ENCODE peak calls at places on chromosomes 6 and 20, in seven cellular contexts. One of them, this sample, is unnamed.

GRCh38 chr20:6919792-6920468 is 152.4 kb downstream of the BMP2 start:
- DNase-seq in CD8-positive, alpha-beta memory T cell: no peak
- DNase-seq in psoas muscle: no peak
- DNase-seq in fibroblast of the aortic adventitia: no peak
- DNase-seq in endothelial cell: no peak
- DNase-seq in pulmonary artery endothelial cell: no peak
- DNase-seq in lower leg skin: no peak
- DNase-seq in this sample: peak

GRCh38 chr20:37897008-37897548 is 5.8 kb upstream of the VSTM2L start:
- DNase-seq in CD8-positive, alpha-beta memory T cell: no peak
- DNase-seq in psoas muscle: no peak
- DNase-seq in fibroblast of the aortic adventitia: peak
- DNase-seq in endothelial cell: peak
- DNase-seq in pulmonary artery endothelial cell: no peak
- DNase-seq in lower leg skin: no peak
- DNase-seq in this sample: peak

GRCh38 chr6:39951716-39952115 is 17.5 kb upstream of the MOCS1 start:
- DNase-seq in CD8-positive, alpha-beta memory T cell: no peak
- DNase-seq in psoas muscle: no peak
- DNase-seq in fibroblast of the aortic adventitia: peak
- DNase-seq in endothelial cell: no peak
- DNase-seq in pulmonary artery endothelial cell: no peak
- DNase-seq in lower leg skin: peak
- DNase-seq in this sample: no peak

GRCh38 chr6:32983493-32983848 is 15.1 kb downstream of the BRD2 start:
- DNase-seq in CD8-positive, alpha-beta memory T cell: no peak
- DNase-seq in psoas muscle: no peak
- DNase-seq in fibroblast of the aortic adventitia: no peak
- DNase-seq in endothelial cell: no peak
- DNase-seq in pulmonary artery endothelial cell: no peak
- DNase-seq in lower leg skin: no peak
- DNase-seq in this sample: no peak

GRCh38 chr20:17875981-17876385 is 92.6 kb downstream of the SNX5 start:
- DNase-seq in CD8-positive, alpha-beta memory T cell: no peak
- DNase-seq in psoas muscle: no peak
- DNase-seq in fibroblast of the aortic adventitia: no peak
- DNase-seq in endothelial cell: no peak
- DNase-seq in pulmonary artery endothelial cell: no peak
- DNase-seq in lower leg skin: no peak
- DNase-seq in this sample: no peak

GRCh38 chr6:104322849-104323248 is 536.9 kb downstream of the HACE1 start:
- DNase-seq in CD8-positive, alpha-beta memory T cell: no peak
- DNase-seq in psoas muscle: no peak
- DNase-seq in fibroblast of the aortic adventitia: no peak
- DNase-seq in endothelial cell: no peak
- DNase-seq in pulmonary artery endothelial cell: no peak
- DNase-seq in lower leg skin: no peak
- DNase-seq in this sample: no peak

GRCh38 chr6:65531545-65531944 is 175.5 kb downstream of the EYS start:
- DNase-seq in CD8-positive, alpha-beta memory T cell: no peak
- DNase-seq in psoas muscle: no peak
- DNase-seq in fibroblast of the aortic adventitia: no peak
- DNase-seq in endothelial cell: no peak
- DNase-seq in pulmonary artery endothelial cell: no peak
- DNase-seq in lower leg skin: no peak
- DNase-seq in this sample: no peak

GRCh38 chr6:69693749-69694148 is 103.1 kb downstream of the LMBRD1 start:
- DNase-seq in CD8-positive, alpha-beta memory T cell: no peak
- DNase-seq in psoas muscle: no peak
- DNase-seq in fibroblast of the aortic adventitia: peak
- DNase-seq in endothelial cell: no peak
- DNase-seq in pulmonary artery endothelial cell: no peak
- DNase-seq in lower leg skin: no peak
- DNase-seq in this sample: no peak

GRCh38 chr6:73085362-73085975 is 139.8 kb downstream of the KHDC1L start:
- DNase-seq in CD8-positive, alpha-beta memory T cell: no peak
- DNase-seq in psoas muscle: no peak
- DNase-seq in fibroblast of the aortic adventitia: no peak
- DNase-seq in endothelial cell: no peak
- DNase-seq in pulmonary artery endothelial cell: no peak
- DNase-seq in lower leg skin: no peak
- DNase-seq in this sample: no peak

GRCh38 chr6:22227824-22228610 is 68.8 kb downstream of the PRL start:
- DNase-seq in CD8-positive, alpha-beta memory T cell: no peak
- DNase-seq in psoas muscle: no peak
- DNase-seq in fibroblast of the aortic adventitia: peak
- DNase-seq in endothelial cell: no peak
- DNase-seq in pulmonary artery endothelial cell: peak
- DNase-seq in lower leg skin: no peak
- DNase-seq in this sample: no peak

GRCh38 chr6:159887146-159887545 is 3.6 kb upstream of the MAS1 start:
- DNase-seq in CD8-positive, alpha-beta memory T cell: no peak
- DNase-seq in psoas muscle: no peak
- DNase-seq in fibroblast of the aortic adventitia: no peak
- DNase-seq in endothelial cell: no peak
- DNase-seq in pulmonary artery endothelial cell: no peak
- DNase-seq in lower leg skin: no peak
- DNase-seq in this sample: no peak

GRCh38 chr6:43781941-43782704 is 12.1 kb downstream of the VEGFA start:
- DNase-seq in CD8-positive, alpha-beta memory T cell: no peak
- DNase-seq in psoas muscle: no peak
- DNase-seq in fibroblast of the aortic adventitia: no peak
- DNase-seq in endothelial cell: no peak
- DNase-seq in pulmonary artery endothelial cell: no peak
- DNase-seq in lower leg skin: no peak
- DNase-seq in this sample: no peak

GRCh38 chr6:112879920-112880413 is 532.8 kb downstream of the RFPL4B start:
- DNase-seq in CD8-positive, alpha-beta memory T cell: peak
- DNase-seq in psoas muscle: peak
- DNase-seq in fibroblast of the aortic adventitia: no peak
- DNase-seq in endothelial cell: no peak
- DNase-seq in pulmonary artery endothelial cell: no peak
- DNase-seq in lower leg skin: no peak
- DNase-seq in this sample: peak

GRCh38 chr6:107667790-107668189 is 156.3 kb downstream of the SCML4 start:
- DNase-seq in CD8-positive, alpha-beta memory T cell: no peak
- DNase-seq in psoas muscle: no peak
- DNase-seq in fibroblast of the aortic adventitia: no peak
- DNase-seq in endothelial cell: no peak
- DNase-seq in pulmonary artery endothelial cell: no peak
- DNase-seq in lower leg skin: no peak
- DNase-seq in this sample: peak

GRCh38 chr6:3419624-3420272 is 37.1 kb downstream of the SLC22A23 start:
- DNase-seq in CD8-positive, alpha-beta memory T cell: no peak
- DNase-seq in psoas muscle: no peak
- DNase-seq in fibroblast of the aortic adventitia: peak
- DNase-seq in endothelial cell: no peak
- DNase-seq in pulmonary artery endothelial cell: no peak
- DNase-seq in lower leg skin: no peak
- DNase-seq in this sample: no peak

GRCh38 chr6:52691718-52692117 is 20.8 kb downstream of the TMEM14A start:
- DNase-seq in CD8-positive, alpha-beta memory T cell: no peak
- DNase-seq in psoas muscle: no peak
- DNase-seq in fibroblast of the aortic adventitia: peak
- DNase-seq in endothelial cell: no peak
- DNase-seq in pulmonary artery endothelial cell: no peak
- DNase-seq in lower leg skin: no peak
- DNase-seq in this sample: no peak

GRCh38 chr6:42555477-42556457 is 8.1 kb upstream of the UBR2 start:
- DNase-seq in CD8-positive, alpha-beta memory T cell: no peak
- DNase-seq in psoas muscle: no peak
- DNase-seq in fibroblast of the aortic adventitia: no peak
- DNase-seq in endothelial cell: no peak
- DNase-seq in pulmonary artery endothelial cell: no peak
- DNase-seq in lower leg skin: no peak
- DNase-seq in this sample: no peak

GRCh38 chr6:82906951-82907350 is 158.7 kb downstream of the UBE3D start:
- DNase-seq in CD8-positive, alpha-beta memory T cell: no peak
- DNase-seq in psoas muscle: no peak
- DNase-seq in fibroblast of the aortic adventitia: peak
- DNase-seq in endothelial cell: no peak
- DNase-seq in pulmonary artery endothelial cell: no peak
- DNase-seq in lower leg skin: no peak
- DNase-seq in this sample: no peak

GRCh38 chr20:23623666-23624065 is 14.1 kb downstream of the CST3 start:
- DNase-seq in CD8-positive, alpha-beta memory T cell: no peak
- DNase-seq in psoas muscle: no peak
- DNase-seq in fibroblast of the aortic adventitia: no peak
- DNase-seq in endothelial cell: no peak
- DNase-seq in pulmonary artery endothelial cell: no peak
- DNase-seq in lower leg skin: no peak
- DNase-seq in this sample: no peak

GRCh38 chr6:116447496-116448011 is 13.6 kb upstream of the CALHM6 start:
- DNase-seq in CD8-positive, alpha-beta memory T cell: no peak
- DNase-seq in psoas muscle: no peak
- DNase-seq in fibroblast of the aortic adventitia: peak
- DNase-seq in endothelial cell: no peak
- DNase-seq in pulmonary artery endothelial cell: no peak
- DNase-seq in lower leg skin: no peak
- DNase-seq in this sample: no peak

GRCh38 chr6:39754493-39755115 is 29.4 kb upstream of the KIF6 start:
- DNase-seq in CD8-positive, alpha-beta memory T cell: no peak
- DNase-seq in psoas muscle: no peak
- DNase-seq in fibroblast of the aortic adventitia: no peak
- DNase-seq in endothelial cell: no peak
- DNase-seq in pulmonary artery endothelial cell: no peak
- DNase-seq in lower leg skin: no peak
- DNase-seq in this sample: no peak

GRCh38 chr6:56642366-56643261 is at the start of gene DST:
- DNase-seq in CD8-positive, alpha-beta memory T cell: no peak
- DNase-seq in psoas muscle: no peak
- DNase-seq in fibroblast of the aortic adventitia: peak
- DNase-seq in endothelial cell: no peak
- DNase-seq in pulmonary artery endothelial cell: no peak
- DNase-seq in lower leg skin: peak
- DNase-seq in this sample: peak

This sample was measured in NCI-H146.